ENCODE peak calls at places on chromosomes 12 and 14, in eight cellular contexts. One of them, this sample, is unnamed.

GRCh38 chr12:114858388-114859146 is 174.6 kb upstream of the TBX3 start:
- DNase-seq in AG10803: no peak
- DNase-seq in A549: peak; percentile 28
- DNase-seq in cardiac muscle cell: no peak
- DNase-seq in ovary: no peak
- DNase-seq in AG04450: no peak
- DNase-seq in breast epithelium: no peak
- DNase-seq in Panc1: no peak
- DNase-seq in this sample: no peak

GRCh38 chr12:57765003-57765697 is 1.7 kb downstream of the CYP27B1 start:
- DNase-seq in A549: peak; percentile 70
- DNase-seq in ovary: no peak
- DNase-seq in breast epithelium: no peak
- DNase-seq in cardiac muscle cell: peak; percentile 36
- DNase-seq in AG10803: no peak
- DNase-seq in Panc1: no peak
- DNase-seq in AG04450: no peak
- DNase-seq in this sample: peak; percentile 23

GRCh38 chr12:49301759-49302158 is 6.8 kb downstream of the PRPH start:
- DNase-seq in AG10803: no peak
- DNase-seq in ovary: no peak
- DNase-seq in cardiac muscle cell: no peak
- DNase-seq in A549: no peak
- DNase-seq in Panc1: no peak
- DNase-seq in AG04450: no peak
- DNase-seq in breast epithelium: no peak
- DNase-seq in this sample: no peak

GRCh38 chr14:91046488-91047072 is 13.9 kb downstream of the RPS6KA5 start:
- DNase-seq in cardiac muscle cell: no peak
- DNase-seq in ovary: no peak
- DNase-seq in breast epithelium: no peak
- DNase-seq in AG10803: no peak
- DNase-seq in A549: no peak
- DNase-seq in AG04450: no peak
- DNase-seq in Panc1: no peak
- DNase-seq in this sample: no peak

GRCh38 chr12:40692617-40693502 is 621 bp downstream of the CNTN1 start:
- DNase-seq in breast epithelium: peak; percentile 28
- DNase-seq in A549: peak; percentile 36
- DNase-seq in cardiac muscle cell: peak; percentile 47
- DNase-seq in ovary: peak; percentile 48
- DNase-seq in Panc1: no peak
- DNase-seq in AG04450: no peak
- DNase-seq in AG10803: no peak
- DNase-seq in this sample: no peak

GRCh38 chr12:90305379-90305778 is 596.7 kb upstream of the ATP2B1 start:
- DNase-seq in AG04450: no peak
- DNase-seq in Panc1: no peak
- DNase-seq in A549: no peak
- DNase-seq in cardiac muscle cell: no peak
- DNase-seq in breast epithelium: peak; percentile 25
- DNase-seq in ovary: no peak
- DNase-seq in AG10803: no peak
- DNase-seq in this sample: no peak

GRCh38 chr12:109716512-109717389 is 3.1 kb downstream of the FAM222A start:
- DNase-seq in A549: no peak
- DNase-seq in breast epithelium: peak; percentile 48
- DNase-seq in AG10803: peak; percentile 62
- DNase-seq in cardiac muscle cell: peak; percentile 41
- DNase-seq in AG04450: no peak
- DNase-seq in Panc1: no peak
- DNase-seq in ovary: peak; percentile 83
- DNase-seq in this sample: peak; percentile 38

GRCh38 chr12:3455312-3455711 is 35.7 kb upstream of the PRMT8 start:
- DNase-seq in breast epithelium: no peak
- DNase-seq in ovary: no peak
- DNase-seq in cardiac muscle cell: no peak
- DNase-seq in A549: no peak
- DNase-seq in AG04450: no peak
- DNase-seq in Panc1: no peak
- DNase-seq in AG10803: no peak
- DNase-seq in this sample: no peak

GRCh38 chr12:46915861-46916260 is 90.1 kb upstream of the SLC38A4 start:
- DNase-seq in AG04450: peak; percentile 63
- DNase-seq in AG10803: peak; percentile 95
- DNase-seq in ovary: no peak
- DNase-seq in cardiac muscle cell: no peak
- DNase-seq in Panc1: no peak
- DNase-seq in breast epithelium: no peak
- DNase-seq in A549: no peak
- DNase-seq in this sample: peak; percentile 93

GRCh38 chr12:49039421-49040363 is 20.9 kb downstream of the KMT2D start:
- DNase-seq in ovary: no peak
- DNase-seq in cardiac muscle cell: no peak
- DNase-seq in AG04450: no peak
- DNase-seq in Panc1: no peak
- DNase-seq in A549: no peak
- DNase-seq in AG10803: no peak
- DNase-seq in breast epithelium: no peak
- DNase-seq in this sample: no peak

GRCh38 chr12:122412851-122413433 is 9.5 kb downstream of the CLIP1 start:
- DNase-seq in Panc1: no peak
- DNase-seq in A549: no peak
- DNase-seq in AG04450: no peak
- DNase-seq in AG10803: no peak
- DNase-seq in breast epithelium: no peak
- DNase-seq in ovary: no peak
- DNase-seq in cardiac muscle cell: no peak
- DNase-seq in this sample: no peak

GRCh38 chr12:110102255-110102654 is 21.9 kb upstream of the IFT81 start:
- DNase-seq in ovary: no peak
- DNase-seq in cardiac muscle cell: peak; percentile 70
- DNase-seq in Panc1: no peak
- DNase-seq in AG04450: no peak
- DNase-seq in breast epithelium: no peak
- DNase-seq in AG10803: peak; percentile 53
- DNase-seq in A549: peak; percentile 97
- DNase-seq in this sample: peak; percentile 68

GRCh38 chr12:66662179-66662578 is 16.7 kb downstream of the GRIP1 start:
- DNase-seq in cardiac muscle cell: no peak
- DNase-seq in AG04450: no peak
- DNase-seq in AG10803: no peak
- DNase-seq in ovary: no peak
- DNase-seq in Panc1: no peak
- DNase-seq in breast epithelium: no peak
- DNase-seq in A549: no peak
- DNase-seq in this sample: peak; percentile 11

GRCh38 chr14:103418508-103418818 is 33.2 kb downstream of the MARK3 start:
- DNase-seq in AG04450: no peak
- DNase-seq in AG10803: peak; percentile 81
- DNase-seq in breast epithelium: no peak
- DNase-seq in ovary: no peak
- DNase-seq in Panc1: no peak
- DNase-seq in A549: no peak
- DNase-seq in cardiac muscle cell: no peak
- DNase-seq in this sample: peak; percentile 78

GRCh38 chr12:12533238-12533829 is 29.3 kb downstream of the DUSP16 start:
- DNase-seq in ovary: peak; percentile 60
- DNase-seq in Panc1: no peak
- DNase-seq in A549: no peak
- DNase-seq in breast epithelium: no peak
- DNase-seq in AG10803: no peak
- DNase-seq in cardiac muscle cell: peak; percentile 85
- DNase-seq in AG04450: no peak
- DNase-seq in this sample: no peak

GRCh38 chr12:93972411-93973208 is 175.8 kb upstream of the PLXNC1 start:
- DNase-seq in cardiac muscle cell: no peak
- DNase-seq in Panc1: no peak
- DNase-seq in AG04450: peak; percentile 20
- DNase-seq in A549: no peak
- DNase-seq in AG10803: peak; percentile 82
- DNase-seq in breast epithelium: no peak
- DNase-seq in ovary: no peak
- DNase-seq in this sample: peak; percentile 71
- H3K4me3 ChIP-seq in cardiac muscle cell: no peak overlapping the region
- H3K4me3 ChIP-seq in Panc1: no peak overlapping the region
- H3K4me3 ChIP-seq in AG04450: no peak overlapping the region
- H3K4me3 ChIP-seq in A549: no peak overlapping the region
- H3K4me3 ChIP-seq in AG10803: no peak overlapping the region
- H3K4me3 ChIP-seq in breast epithelium: no peak overlapping the region
- H3K4me3 ChIP-seq in ovary: no peak overlapping the region
- H3K4me3 ChIP-seq in this sample: no peak overlapping the region

DNA sequence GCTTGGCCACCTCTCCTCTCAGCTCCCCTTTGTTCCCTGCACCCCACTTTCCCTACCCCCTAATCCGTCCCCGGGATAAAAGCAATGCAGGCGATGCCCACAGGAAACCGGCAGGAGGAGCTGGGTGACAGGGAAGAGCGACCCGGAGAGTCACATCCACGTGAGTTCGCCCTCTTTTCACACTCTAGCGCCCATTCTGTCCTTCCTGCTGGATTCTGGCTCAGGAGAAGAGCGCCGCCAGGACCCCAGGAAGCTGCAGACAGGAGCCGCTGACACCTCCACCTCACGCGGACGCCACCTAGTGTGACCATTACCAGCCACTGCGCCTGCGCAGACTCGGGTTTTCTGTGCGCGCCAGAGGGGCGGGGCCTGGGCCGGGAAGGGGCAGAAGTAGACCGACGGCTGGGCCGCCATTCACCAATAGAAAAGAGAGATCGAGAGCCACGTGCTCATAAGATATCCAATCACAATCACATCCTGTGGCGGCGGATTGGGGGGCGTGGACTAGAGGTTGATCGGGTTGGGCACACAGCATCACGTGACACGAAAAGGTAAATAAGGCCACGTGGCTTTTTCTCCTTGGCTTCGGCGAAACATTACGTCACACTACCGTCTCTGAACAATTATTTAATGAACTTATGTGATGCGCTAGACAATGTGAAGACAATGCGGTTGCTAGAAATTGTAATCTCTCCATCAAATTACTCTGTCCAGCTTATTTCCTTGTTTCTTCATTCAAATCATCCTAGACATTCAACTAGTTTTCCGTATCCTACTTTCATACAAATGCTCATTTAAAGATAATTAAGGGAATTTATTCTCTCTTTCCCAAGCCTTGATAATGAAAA is 10.1 kb downstream of the PLA2G1B start:
- DNase-seq in Panc1: peak; percentile 94
- DNase-seq in ovary: peak; percentile 100
- DNase-seq in AG04450: peak; percentile 97
- DNase-seq in AG10803: peak; percentile 98
- DNase-seq in cardiac muscle cell: peak; percentile 100
- DNase-seq in breast epithelium: peak; percentile 100
- DNase-seq in A549: peak; percentile 99
- DNase-seq in this sample: peak; percentile 99
- TF ChIP-seq CTCF in Panc1: peak; percentile 82
- TF ChIP-seq CTCF in ovary: peak; percentile 94
- TF ChIP-seq CTCF in AG04450: peak; percentile 77
- TF ChIP-seq CTCF in AG10803: peak; percentile 76
- TF ChIP-seq CTCF in cardiac muscle cell: peak; percentile 60
- TF ChIP-seq CTCF in breast epithelium: peak; percentile 67
- TF ChIP-seq CTCF in A549: peak; percentile 61
- TF ChIP-seq CTCF in this sample: peak; percentile 66

GRCh38 chr14:68399971-68400370 is 392.9 kb downstream of the ZFP36L1 start:
- DNase-seq in cardiac muscle cell: no peak
- DNase-seq in AG10803: no peak
- DNase-seq in Panc1: no peak
- DNase-seq in breast epithelium: no peak
- DNase-seq in ovary: no peak
- DNase-seq in A549: no peak
- DNase-seq in AG04450: no peak
- DNase-seq in this sample: no peak
- H3K4me3 ChIP-seq in cardiac muscle cell: no peak overlapping the region
- H3K4me3 ChIP-seq in AG10803: no peak overlapping the region
- H3K4me3 ChIP-seq in Panc1: no peak overlapping the region
- H3K4me3 ChIP-seq in breast epithelium: no peak overlapping the region
- H3K4me3 ChIP-seq in ovary: no peak overlapping the region
- H3K4me3 ChIP-seq in A549: no peak overlapping the region
- H3K4me3 ChIP-seq in AG04450: no peak overlapping the region
- H3K4me3 ChIP-seq in this sample: no peak overlapping the region

GRCh38 chr12:104180389-104180788 is 35.2 kb upstream of the TXNRD1 start:
- DNase-seq in breast epithelium: peak; percentile 61
- DNase-seq in A549: no peak
- DNase-seq in Panc1: no peak
- DNase-seq in AG04450: no peak
- DNase-seq in ovary: no peak
- DNase-seq in cardiac muscle cell: no peak
- DNase-seq in AG10803: no peak
- DNase-seq in this sample: no peak

GRCh38 chr12:104181313-104181712 is 34.3 kb upstream of the TXNRD1 start:
- DNase-seq in ovary: no peak
- DNase-seq in cardiac muscle cell: no peak
- DNase-seq in AG10803: peak; percentile 54
- DNase-seq in AG04450: no peak
- DNase-seq in breast epithelium: no peak
- DNase-seq in A549: no peak
- DNase-seq in Panc1: no peak
- DNase-seq in this sample: peak; percentile 50

GRCh38 chr12:104177336-104177662 is 38.3 kb upstream of the TXNRD1 start:
- DNase-seq in AG10803: no peak
- DNase-seq in A549: no peak
- DNase-seq in ovary: no peak
- DNase-seq in cardiac muscle cell: no peak
- DNase-seq in breast epithelium: no peak
- DNase-seq in Panc1: no peak
- DNase-seq in AG04450: no peak
- DNase-seq in this sample: no peak

GRCh38 chr12:104175726-104176247 is 37.8 kb upstream of the NFYB start:
- DNase-seq in AG04450: no peak
- DNase-seq in cardiac muscle cell: no peak
- DNase-seq in breast epithelium: peak; percentile 3
- DNase-seq in Panc1: no peak
- DNase-seq in ovary: no peak
- DNase-seq in AG10803: no peak
- DNase-seq in A549: no peak
- DNase-seq in this sample: no peak

DNA sequence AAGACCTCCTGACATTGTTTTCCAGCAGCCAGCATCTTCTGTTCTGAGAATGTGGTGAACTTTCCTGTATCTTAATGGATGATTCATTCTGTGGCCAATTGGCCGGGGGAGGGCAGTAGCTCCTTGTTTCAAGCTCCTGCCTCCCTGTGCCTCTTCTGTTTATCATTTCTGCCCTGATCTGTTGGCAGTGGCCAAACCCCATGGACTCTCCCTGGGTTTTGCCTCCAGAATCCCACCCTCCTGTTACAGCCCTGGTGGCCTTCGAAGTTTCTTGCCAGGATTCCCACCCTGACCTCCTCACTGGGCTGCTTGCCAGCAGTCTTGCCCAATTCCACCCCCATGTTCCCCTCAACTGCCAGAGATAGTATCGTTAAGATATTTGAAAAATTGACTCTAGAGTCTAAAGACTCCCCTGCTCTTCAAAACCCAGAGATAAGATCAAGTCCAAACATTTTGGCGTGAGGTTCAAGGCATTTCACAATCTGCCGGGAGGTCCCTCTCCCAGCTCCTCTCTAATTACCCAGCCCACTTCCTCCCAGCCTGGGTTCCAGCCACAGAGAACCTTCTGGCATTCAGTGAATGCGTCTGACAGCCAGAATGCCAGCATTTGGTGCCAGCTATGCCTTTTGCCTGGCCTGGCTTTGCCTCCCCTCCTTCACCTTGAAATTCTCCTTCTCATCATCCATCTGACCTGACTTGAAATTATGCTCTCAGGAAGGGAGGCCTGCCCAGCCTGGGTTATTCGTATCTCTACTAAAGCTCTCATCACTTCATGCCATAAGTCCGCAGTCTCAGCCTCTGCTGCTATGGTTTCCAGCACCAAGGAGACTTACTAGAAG is 37.7 kb upstream of the TXNRD1 start:
- DNase-seq in Panc1: no peak
- DNase-seq in AG10803: peak; percentile 99
- DNase-seq in cardiac muscle cell: no peak
- DNase-seq in ovary: peak; percentile 68
- DNase-seq in breast epithelium: peak; percentile 91
- DNase-seq in AG04450: peak; percentile 89
- DNase-seq in A549: peak; percentile 81
- DNase-seq in this sample: peak; percentile 95
- TF ChIP-seq CTCF in Panc1: peak; percentile 44
- TF ChIP-seq CTCF in AG10803: peak; percentile 47
- TF ChIP-seq CTCF in cardiac muscle cell: peak; percentile 48
- TF ChIP-seq CTCF in ovary: no peak
- TF ChIP-seq CTCF in breast epithelium: no peak
- TF ChIP-seq CTCF in AG04450: peak; percentile 53
- TF ChIP-seq CTCF in A549: peak; percentile 70
- TF ChIP-seq CTCF in this sample: peak; percentile 24

This sample was measured in foreskin fibroblast.